ENCODE peak calls at places on chromosomes 13 and 19, in nine cellular contexts. K is IMR-90, A is mesendoderm, J is fibroblast of lung, L is mammary epithelial cell, P is HCT116, H is H1, C is endodermal cell, Q is K562. S is an unnamed sample.

GRCh38 chr13:63393112-63393511 is 1977.5 kb upstream of the PCDH20 start:
- DNase-seq in K (peak; percentile 3), A (peak; percentile 9), J (no peak), L (no peak), P (no peak), H (no peak), C (no peak), Q (no peak), S (no peak)

GRCh38 chr13:80047406-80047805 is 293.5 kb downstream of the SPRY2 start:
- DNase-seq in K (peak; percentile 69), A (no peak), J (peak; percentile 56), L (peak; percentile 65), P (no peak), H (no peak), C (no peak), Q (no peak), S (no peak)

GRCh38 chr19:33814181-33815165 is 17.8 kb downstream of the KCTD15 start:
- DNase-seq in K (peak; percentile 7), A (no peak), J (peak; percentile 21), L (no peak), P (no peak), H (no peak), C (peak; percentile 30), Q (no peak), S (peak; percentile 41)

GRCh38 chr13:101941095-101941777 is 460.6 kb downstream of the FGF14 start:
- DNase-seq in K (peak; percentile 2), A (no peak), J (peak; percentile 46), L (no peak), P (no peak), H (no peak), C (peak; percentile 65), Q (no peak), S (no peak)

GRCh38 chr13:102856603-102857002 is 10.8 kb downstream of the ERCC5 start:
- DNase-seq in K (no peak), A (no peak), J (no peak), L (peak; percentile 23), P (no peak), H (no peak), C (no peak), Q (no peak), S (no peak)

GRCh38 chr19:38837656-38838121 is 6.1 kb upstream of the ECH1 start:
- DNase-seq in K (peak; percentile 35), A (peak; percentile 54), J (no peak), L (peak; percentile 90), P (no peak), H (no peak), C (no peak), Q (no peak), S (no peak)

GRCh38 chr13:23357349-23357748 is 76.2 kb downstream of the SACS start:
- DNase-seq in K (no peak), A (no peak), J (no peak), L (no peak), P (no peak), H (no peak), C (no peak), Q (no peak), S (no peak)

GRCh38 chr13:24270639-24271131 is 38.7 kb upstream of the C1QTNF9 start:
- DNase-seq in K (peak; percentile 47), A (peak; percentile 14), J (peak; percentile 66), L (peak; percentile 28), P (no peak), H (no peak), C (peak; percentile 52), Q (no peak), S (peak; percentile 89)

GRCh38 chr19:55451522-55452380 is 8.7 kb upstream of the SHISA7 start:
- DNase-seq in K (no peak), A (no peak), J (no peak), L (no peak), P (no peak), H (no peak), C (peak; percentile 67), Q (peak; percentile 44), S (no peak)

GRCh38 chr13:103852036-103852435 is 785.8 kb upstream of the SLC10A2 start:
- DNase-seq in K (no peak), A (no peak), J (peak; percentile 5), L (no peak), P (no peak), H (no peak), C (no peak), Q (no peak), S (no peak)

GRCh38 chr13:108947551-108948030 is 318.2 kb downstream of the MYO16 start:
- DNase-seq in K (peak; percentile 30), A (no peak), J (peak; percentile 66), L (no peak), P (no peak), H (no peak), C (no peak), Q (no peak), S (no peak)

GRCh38 chr13:106246817-106247216 is 288.6 kb downstream of the EFNB2 start:
- DNase-seq in K (no peak), A (no peak), J (no peak), L (no peak), P (no peak), H (no peak), C (no peak), Q (no peak), S (no peak)

GRCh38 chr13:39602614-39603366 is at the start of gene LHFPL6:
- DNase-seq in K (peak; percentile 77), A (peak; percentile 90), J (peak; percentile 80), L (peak; percentile 84), P (no peak), H (peak; percentile 46), C (peak; percentile 91), Q (peak; percentile 1), S (peak; percentile 95)

GRCh38 chr19:12065100-12065538 is 588 bp downstream of the ZNF844 start:
- DNase-seq in K (peak; percentile 38), A (peak; percentile 43), J (peak; percentile 65), L (no peak), P (no peak), H (no peak), C (no peak), Q (peak; percentile 17), S (peak; percentile 79)

GRCh38 chr19:41882568-41883462 is at the start of gene ARHGEF1:
- DNase-seq in K (no peak), A (no peak), J (peak; percentile 18), L (peak; percentile 30), P (no peak), H (no peak), C (peak; percentile 73), Q (peak; percentile 62), S (peak; percentile 91)
- H3K9ac ChIP-seq in K (peak within 1 kb of the TSS; percentile 93), A (peak within 1 kb of the TSS; percentile 83), J (peak within 1 kb of the TSS; percentile 60), L (peak within 1 kb of the TSS; percentile 75), P (peak within 1 kb of the TSS; percentile 93), H (peak within 1 kb of the TSS; percentile 23), C (peak within 1 kb of the TSS; percentile 61), Q (peak within 1 kb of the TSS; percentile 95), S (peak within 1 kb of the TSS; percentile 85)

DNA sequence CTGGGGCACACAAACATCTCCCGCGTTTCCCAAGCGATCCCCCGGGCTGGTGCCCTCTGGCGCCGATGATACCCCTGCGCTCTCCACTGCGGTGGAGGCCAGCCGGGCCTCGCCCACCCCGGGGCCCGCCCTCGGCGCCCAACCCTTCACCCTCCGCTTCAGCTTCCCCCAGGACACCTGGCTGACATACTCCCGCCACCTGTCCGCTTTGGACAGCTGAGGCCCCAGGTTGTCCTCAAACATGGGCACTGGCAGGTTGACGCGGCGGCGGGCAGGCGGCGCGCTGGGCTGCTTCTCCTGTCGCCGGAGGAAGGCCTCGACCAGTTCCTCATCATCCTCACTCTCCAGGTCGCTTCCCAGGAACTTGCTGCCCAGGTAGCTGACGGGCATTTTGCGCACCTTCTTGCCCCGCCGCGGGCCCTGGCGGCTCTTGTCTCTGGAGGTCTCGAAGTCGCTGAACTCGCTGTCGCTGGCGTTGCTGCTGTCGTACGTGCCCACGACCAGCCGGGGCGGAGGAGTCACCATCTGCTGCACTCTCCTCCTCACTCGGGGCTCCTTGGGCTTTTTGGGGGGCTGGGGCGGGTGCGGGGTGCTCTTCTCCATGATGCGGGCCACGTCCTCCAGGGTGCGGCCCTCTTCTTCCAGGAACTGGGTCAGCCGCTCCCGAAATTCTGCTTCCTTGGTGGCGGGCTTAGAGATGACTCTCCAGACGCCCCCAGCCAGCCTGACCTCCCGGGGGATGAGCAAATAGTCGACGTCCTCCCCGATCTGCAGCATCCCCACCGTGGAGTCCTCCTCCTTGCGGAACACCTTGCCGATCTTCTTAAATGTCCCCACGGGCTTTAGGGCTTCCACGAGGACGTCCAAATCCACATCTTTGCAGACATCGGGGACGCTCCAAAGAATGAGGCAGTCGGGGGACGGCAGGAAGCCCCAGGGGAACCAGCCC is 1.1 kb downstream of the CCDC8 start:
- DNase-seq in K (no peak), A (peak; percentile 47), J (no peak), L (no peak), P (no peak), H (no peak), C (peak; percentile 72), Q (no peak), S (peak; percentile 74)
- H3K4me1 ChIP-seq in K (peaks cover 18% of the 10 kb centered on the region), A (peaks cover 4% of the 10 kb centered on the region), J (peaks cover 6% of the 10 kb centered on the region), L (peaks cover 36% of the 10 kb centered on the region), P (peaks cover 14% of the 10 kb centered on the region), H (peaks cover 11% of the 10 kb centered on the region), C (peaks cover 3% of the 10 kb centered on the region), Q (peaks cover 71% of the 10 kb centered on the region), S (peaks cover 18% of the 10 kb centered on the region)

DNA sequence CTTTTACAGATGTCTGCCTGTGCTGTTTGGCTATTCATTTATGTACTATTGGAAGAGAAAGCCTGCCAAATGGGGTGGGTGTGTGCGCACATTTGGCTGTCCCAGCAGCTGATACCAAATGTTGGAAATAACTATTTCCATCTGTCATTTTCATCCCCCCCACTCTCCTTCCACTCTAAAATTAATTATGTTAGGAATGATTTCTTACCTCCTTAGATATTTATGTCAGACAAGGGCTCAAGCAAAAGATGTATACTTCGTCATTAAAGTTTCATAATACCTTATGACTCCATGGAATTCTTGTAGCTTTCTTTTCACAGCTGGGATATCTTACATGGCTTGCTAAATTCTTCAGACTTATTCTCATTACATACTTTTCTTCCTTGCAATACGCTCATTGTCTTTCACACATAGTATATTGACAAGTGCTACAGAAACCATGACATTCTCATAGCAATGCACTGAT is 18.6 kb downstream of the ITM2B start:
- DNase-seq in K (peak; percentile 58), A (no peak), J (peak; percentile 91), L (no peak), P (no peak), H (no peak), C (no peak), Q (no peak), S (no peak)
- H3K27ac ChIP-seq in K (no peak overlapping the region), A (no peak overlapping the region), J (peak overlapping the region; percentile 40), L (no peak overlapping the region), P (no peak overlapping the region), H (no peak overlapping the region), C (no peak overlapping the region), Q (no peak overlapping the region), S (no peak overlapping the region)

GRCh38 chr19:8333771-8334457 is 9.1 kb downstream of the KANK3 start:
- DNase-seq in K (no peak), A (no peak), J (no peak), L (no peak), P (no peak), H (no peak), C (peak; percentile 82), Q (no peak), S (no peak)

GRCh38 chr19:8336665-8337064 is 6.4 kb downstream of the KANK3 start:
- DNase-seq in K (no peak), A (no peak), J (no peak), L (no peak), P (no peak), H (no peak), C (peak; percentile 29), Q (no peak), S (no peak)

GRCh38 chr19:8334458-8335342 is 8.4 kb downstream of the KANK3 start:
- DNase-seq in K (peak; percentile 74), A (peak; percentile 87), J (peak; percentile 77), L (peak; percentile 92), P (peak; percentile 82), H (no peak), C (peak; percentile 91), Q (peak; percentile 54), S (no peak)

GRCh38 chr19:8336072-8336569 is 6.9 kb downstream of the KANK3 start:
- DNase-seq in K (no peak), A (no peak), J (no peak), L (no peak), P (no peak), H (no peak), C (peak; percentile 59), Q (no peak), S (no peak)

GRCh38 chr19:8335343-8336071 is 7.6 kb downstream of the KANK3 start:
- DNase-seq in K (no peak), A (no peak), J (no peak), L (no peak), P (no peak), H (no peak), C (peak; percentile 86), Q (no peak), S (no peak)
- H3K9ac ChIP-seq in K (no peak overlapping the region), A (peak overlapping the region; percentile 44), J (no peak overlapping the region), L (no peak overlapping the region), P (peak overlapping the region; percentile 90), H (no peak overlapping the region), C (no peak overlapping the region), Q (peak overlapping the region; percentile 10), S (no peak overlapping the region)